ENCODE peak calls at places on chromosomes 11 and 22, in five cellular contexts. P, Y, N, G and E are unnamed samples.

GRCh38 chr11:68270334-68271022 is 1.3 kb downstream of the C11orf24 start:
- DNase-seq in G (no peak), P (peak; percentile 37), Y (peak; percentile 61), N (no peak), E (no peak)

GRCh38 chr11:128714121-128714520 is 20.2 kb downstream of the FLI1 start:
- DNase-seq in Y (no peak), G (no peak), P (no peak), N (no peak), E (no peak)

GRCh38 chr11:68037481-68038225 is 1.2 kb upstream of the TCIRG1 start:
- DNase-seq in G (no peak), Y (no peak), N (no peak), P (no peak), E (no peak)

GRCh38 chr11:111148953-111149352 is 96.6 kb upstream of the POU2AF2 start:
- DNase-seq in G (no peak), N (no peak), P (no peak), Y (no peak), E (peak; percentile 50)

GRCh38 chr11:61851900-61852295 is 23.8 kb downstream of the FADS2 start:
- DNase-seq in G (no peak), Y (no peak), N (no peak), P (no peak), E (no peak)

GRCh38 chr11:47797633-47798032 is 30.5 kb upstream of the FNBP4 start:
- DNase-seq in Y (no peak), G (peak; percentile 55), N (peak; percentile 17), P (no peak), E (peak; percentile 74)

GRCh38 chr11:66950113-66950535 is 8.1 kb downstream of the PC start:
- DNase-seq in Y (peak; percentile 57), P (peak; percentile 80), G (peak; percentile 81), N (peak; percentile 91), E (peak; percentile 81)

GRCh38 chr11:1303973-1304372 is 5.5 kb downstream of the TOLLIP start:
- DNase-seq in Y (peak; percentile 38), N (no peak), P (peak; percentile 57), G (no peak), E (no peak)

GRCh38 chr11:37946155-37946766 is 1348.2 kb upstream of the RAG2 start:
- DNase-seq in P (no peak), Y (peak; percentile 12), G (peak; percentile 43), N (peak; percentile 12), E (peak; percentile 47)

GRCh38 chr11:1760351-1761109 is 3.2 kb downstream of the CTSD start:
- DNase-seq in P (peak; percentile 88), N (no peak), G (no peak), Y (peak; percentile 71), E (no peak)

GRCh38 chr22:37661160-37661924 is 2.8 kb downstream of the PDXP start:
- DNase-seq in G (peak; percentile 37), P (no peak), N (no peak), Y (no peak), E (no peak)
- H3K4me3 ChIP-seq in G (no peak overlapping the region), P (no peak overlapping the region), N (no peak overlapping the region), Y (no peak overlapping the region), E (no peak overlapping the region)

GRCh38 chr22:50531546-50532352 is 1.9 kb upstream of the TYMP start:
- DNase-seq in N (no peak), G (no peak), P (peak; percentile 92), Y (peak; percentile 84), E (peak; percentile 38)
- H3K4me3 ChIP-seq in N (peak overlapping the region; percentile 56), G (peak overlapping the region; percentile 25), P (peak overlapping the region; percentile 81), Y (peak overlapping the region; percentile 48), E (peak overlapping the region; percentile 78)

GRCh38 chr11:120820040-120820439 is 203.9 kb upstream of the TBCEL start:
- DNase-seq in G (no peak), P (no peak), N (no peak), Y (no peak), E (no peak)

GRCh38 chr11:120819437-120819836 is 204.5 kb upstream of the TBCEL start:
- DNase-seq in Y (no peak), P (no peak), G (no peak), N (no peak), E (no peak)

GRCh38 chr11:120818097-120818496 is 205.8 kb upstream of the TBCEL start:
- DNase-seq in Y (no peak), P (no peak), G (no peak), N (no peak), E (no peak)

GRCh38 chr11:120817131-120817530 is 206.8 kb upstream of the TBCEL start:
- DNase-seq in Y (peak; percentile 49), N (no peak), P (no peak), G (no peak), E (no peak)

DNA sequence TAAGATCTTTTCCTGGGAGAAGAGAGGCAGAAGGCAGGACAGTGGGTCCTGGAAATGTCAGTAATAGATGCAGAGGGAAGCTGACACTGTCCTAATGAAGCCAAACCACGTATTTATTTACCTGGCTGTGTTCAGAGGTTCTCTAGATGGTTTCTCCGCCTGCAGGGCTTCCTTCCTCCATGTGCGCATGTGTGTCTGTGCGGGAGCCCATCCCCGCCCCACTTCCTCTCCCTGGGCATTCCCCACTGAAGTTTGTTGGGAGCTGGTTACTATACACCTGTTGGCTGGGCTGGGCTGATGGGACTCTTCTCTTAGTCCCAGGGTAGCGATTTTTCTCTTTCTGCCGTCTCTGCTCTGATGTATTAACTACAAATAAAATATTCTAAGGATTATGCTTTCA is 204.9 kb upstream of the TBCEL start:
- DNase-seq in P (no peak), G (peak; percentile 3), Y (no peak), N (no peak), E (no peak)
- H3K4me3 ChIP-seq in P (no peak overlapping the region), G (no peak overlapping the region), Y (no peak overlapping the region), N (no peak overlapping the region), E (no peak overlapping the region)

GRCh38 chr11:3154001-3154599 is 11.0 kb downstream of the OSBPL5 start:
- DNase-seq in G (no peak), N (no peak), P (no peak), Y (no peak), E (no peak)
- H3K4me3 ChIP-seq in G (no peak overlapping the region), N (no peak overlapping the region), P (no peak overlapping the region), Y (no peak overlapping the region), E (no peak overlapping the region)

DNA sequence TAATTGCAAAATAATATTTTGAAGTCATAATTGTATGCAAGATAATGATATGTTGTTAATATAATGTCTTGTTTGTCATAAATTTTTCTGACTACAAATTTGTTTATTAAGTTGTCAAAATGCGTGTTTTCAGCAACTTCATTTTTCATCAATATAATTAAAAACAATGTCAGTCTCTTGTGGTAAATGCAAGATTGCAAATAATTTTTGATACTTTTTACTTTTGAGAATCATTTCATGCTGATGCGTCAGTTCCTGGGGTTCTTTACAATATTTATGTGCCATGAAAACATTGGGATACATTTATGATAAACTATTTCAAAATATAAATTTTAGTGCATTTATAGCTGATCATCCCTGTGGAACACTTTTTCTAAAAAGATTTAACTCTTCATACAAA is 1504.8 kb downstream of the BRD1 start:
- DNase-seq in G (no peak), P (no peak), N (no peak), Y (no peak), E (no peak)
- H3K4me3 ChIP-seq in G (no peak overlapping the region), P (no peak overlapping the region), N (no peak overlapping the region), Y (no peak overlapping the region), E (no peak overlapping the region)

GRCh38 chr11:72070486-72070885 is 9.9 kb downstream of the NUMA1 start:
- DNase-seq in P (no peak), Y (no peak), G (no peak), N (no peak), E (no peak)

GRCh38 chr11:72069200-72069599 is 11.1 kb downstream of the NUMA1 start:
- DNase-seq in N (no peak), G (no peak), P (no peak), Y (no peak), E (no peak)

GRCh38 chr11:72067676-72068075 is 12.7 kb downstream of the NUMA1 start:
- DNase-seq in Y (no peak), P (no peak), G (no peak), N (no peak), E (no peak)

GRCh38 chr11:72072348-72072747 is 8.0 kb downstream of the NUMA1 start:
- DNase-seq in G (peak; percentile 70), P (no peak), Y (no peak), N (peak; percentile 68), E (peak; percentile 74)

DNA sequence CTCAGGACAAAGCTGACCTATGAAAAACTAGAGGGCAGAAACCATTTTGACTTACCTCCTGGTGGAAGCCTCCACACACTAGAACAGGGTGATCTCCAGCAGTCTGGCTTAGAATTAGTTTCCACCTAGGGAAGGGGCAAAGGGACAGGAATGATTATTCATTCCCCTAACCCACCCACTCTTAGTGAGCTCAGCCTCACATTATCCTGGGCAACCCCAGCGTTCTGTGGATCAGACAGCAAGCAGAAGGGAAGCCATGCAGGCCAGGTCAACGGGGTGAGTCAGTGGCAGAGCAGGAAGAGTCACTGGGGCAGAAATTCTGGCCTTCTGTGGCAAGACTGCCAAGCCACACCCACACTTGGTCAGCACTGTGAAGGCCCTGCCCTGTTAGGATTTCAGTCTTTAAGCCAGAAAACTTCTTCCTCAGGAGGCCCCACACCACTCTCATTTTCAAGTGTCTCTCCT is 10.5 kb downstream of the NUMA1 start:
- DNase-seq in Y (peak; percentile 83), P (peak; percentile 89), N (peak; percentile 79), G (peak; percentile 74), E (peak; percentile 87)
- H3K4me3 ChIP-seq in Y (no peak overlapping the region), P (no peak overlapping the region), N (no peak overlapping the region), G (peak overlapping the region; percentile 4), E (no peak overlapping the region)

DNA sequence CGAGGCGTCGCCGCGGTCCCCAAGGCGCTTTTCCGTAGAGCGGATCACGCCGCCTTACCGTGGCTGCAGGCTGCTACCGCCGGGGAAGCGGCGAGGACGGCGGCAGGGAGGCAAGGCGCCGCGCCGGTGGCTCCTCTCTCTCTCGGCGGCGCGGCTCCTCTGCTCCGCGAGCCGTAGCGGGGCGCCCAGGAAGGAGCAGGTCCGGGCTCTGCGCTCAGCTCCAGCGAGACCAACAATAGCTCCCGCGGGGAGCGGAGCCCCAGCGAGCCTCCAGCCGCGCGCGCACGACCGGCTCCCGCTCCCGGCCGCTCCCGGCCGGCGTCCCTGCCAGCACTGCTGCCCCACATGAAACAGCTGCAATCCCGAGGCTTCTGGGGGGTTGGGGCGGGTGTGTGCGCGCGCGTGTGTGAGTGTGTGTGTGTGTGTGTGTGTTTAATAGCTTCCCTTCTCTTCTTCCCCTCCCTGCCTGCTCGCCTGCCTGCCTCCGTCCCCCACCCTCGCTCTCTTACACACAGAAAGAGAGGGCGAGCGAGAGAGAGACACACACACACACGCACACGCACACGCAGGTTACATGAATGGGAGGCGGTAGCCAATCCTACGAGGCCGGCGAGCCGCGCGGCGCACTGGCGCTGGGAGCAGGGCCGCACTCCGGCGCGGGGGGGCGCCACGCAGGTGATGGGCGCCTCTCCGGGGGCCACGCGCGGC is at the start of gene TENM4:
- DNase-seq in Y (peak; percentile 35), G (peak; percentile 72), P (peak; percentile 68), N (no peak), E (peak; percentile 44)
- H3K4me3 ChIP-seq in Y (peak within 1 kb of the TSS; percentile 39), G (peak within 1 kb of the TSS; percentile 88), P (peak within 1 kb of the TSS; percentile 71), N (peak within 1 kb of the TSS; percentile 43), E (peak within 1 kb of the TSS; percentile 63)